ENCODE peak calls at places on chromosomes 3 and 15, in ten cellular contexts. D, H, A, L, T, U, F, Z, I and O are unnamed samples. For H3K9me3, the result is how much of the 10 kb centered on the place peaks cover.

GRCh38 chr15:65641723-65642475 is 20.2 kb downstream of the SLC24A1 start:
- DNase-seq in I (no peak), U (no peak), D (no peak), L (no peak), F (no peak), Z (no peak), T (no peak), H (no peak), A (no peak), O (no peak)

GRCh38 chr3:10594915-10595314 is 89.5 kb upstream of the ATP2B2 start:
- DNase-seq in U (peak), H (peak), A (no peak), F (no peak), I (no peak), D (no peak), L (peak), Z (peak), T (no peak), O (peak)

GRCh38 chr3:134092231-134092701 is 62.5 kb upstream of the SLCO2A1 start:
- DNase-seq in T (no peak), Z (no peak), F (no peak), H (peak), A (no peak), L (peak), U (no peak), I (no peak), D (no peak), O (no peak)

GRCh38 chr3:67059443-67059842 is 61.3 kb downstream of the KBTBD8 start:
- DNase-seq in I (no peak), L (no peak), H (no peak), Z (no peak), F (no peak), D (no peak), A (no peak), U (no peak), T (no peak), O (no peak)

GRCh38 chr3:194323785-194324735 is 27.1 kb downstream of the CPN2 start:
- DNase-seq in F (peak), H (peak), A (peak), Z (no peak), T (peak), U (peak), L (no peak), I (peak), D (no peak), O (no peak)

GRCh38 chr3:149657796-149658443 is at the start of gene WWTR1:
- DNase-seq in H (peak), Z (peak), D (peak), L (peak), T (peak), A (peak), F (peak), I (peak), U (peak), O (no peak)

GRCh38 chr3:125107861-125108567 is 52.2 kb upstream of the HEG1 start:
- DNase-seq in U (no peak), I (no peak), A (no peak), T (no peak), Z (no peak), D (peak), H (peak), L (peak), F (no peak), O (no peak)

GRCh38 chr15:29812384-29812694 is 9.9 kb downstream of the TJP1 start:
- DNase-seq in H (peak), A (no peak), T (peak), D (no peak), U (peak), Z (no peak), L (no peak), F (no peak), I (no peak), O (no peak)

GRCh38 chr15:75145027-75145841 is 56.4 kb upstream of the C15orf39 start:
- DNase-seq in F (no peak), U (peak), T (no peak), Z (no peak), L (no peak), I (peak), A (no peak), H (no peak), D (no peak), O (no peak)
- H3K9me3 ChIP-seq in F (under half), U (under half), T (under half), Z (under half), L (half or more), I (under half), A (under half), H (under half), D (under half), O (under half)

DNA sequence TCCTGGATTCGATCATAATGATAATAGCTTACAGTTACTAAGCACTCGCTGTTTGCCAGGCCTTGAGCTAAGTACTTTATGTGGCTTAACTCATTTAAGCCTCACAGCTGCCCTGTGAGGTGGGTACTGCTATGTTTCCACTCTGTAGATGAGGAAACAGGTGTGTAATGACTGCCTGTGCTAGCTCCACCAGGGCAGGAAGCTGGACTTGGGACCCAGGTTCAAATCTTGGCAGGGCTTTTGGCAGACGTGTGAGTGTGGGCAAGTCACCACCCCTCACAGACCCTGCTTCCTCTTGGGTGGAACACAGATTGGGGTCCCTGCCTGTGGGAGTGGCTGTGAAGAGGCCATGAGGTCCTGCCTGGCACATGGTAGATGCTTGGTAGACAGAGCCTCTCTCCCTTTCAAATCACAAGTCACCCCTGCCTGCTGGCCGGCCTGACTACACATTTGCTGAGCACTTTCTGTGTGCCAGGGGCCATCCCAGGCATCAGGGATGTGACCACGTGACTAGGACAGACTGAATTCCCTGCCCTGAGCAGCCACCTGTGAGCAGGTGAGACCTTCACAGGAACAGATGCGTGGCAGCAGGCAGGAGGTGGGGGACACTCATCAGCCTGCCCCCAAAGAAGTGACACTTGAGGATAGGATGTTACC is 3.7 kb downstream of the EFCC1 start:
- DNase-seq in D (no peak), F (no peak), L (no peak), H (no peak), A (no peak), U (no peak), I (no peak), T (no peak), Z (no peak), O (no peak)
- H3K9me3 ChIP-seq in D (under half), F (under half), L (under half), H (under half), A (under half), U (under half), I (under half), T (under half), Z (under half), O (under half)

GRCh38 chr3:31648286-31648968 is 115.7 kb downstream of the STT3B start:
- DNase-seq in Z (no peak), U (no peak), A (no peak), D (peak), H (no peak), I (no peak), F (no peak), L (no peak), T (no peak), O (no peak)
- H3K9me3 ChIP-seq in Z (half or more), U (under half), A (under half), D (under half), H (under half), I (under half), F (under half), L (under half), T (under half), O (under half)

DNA sequence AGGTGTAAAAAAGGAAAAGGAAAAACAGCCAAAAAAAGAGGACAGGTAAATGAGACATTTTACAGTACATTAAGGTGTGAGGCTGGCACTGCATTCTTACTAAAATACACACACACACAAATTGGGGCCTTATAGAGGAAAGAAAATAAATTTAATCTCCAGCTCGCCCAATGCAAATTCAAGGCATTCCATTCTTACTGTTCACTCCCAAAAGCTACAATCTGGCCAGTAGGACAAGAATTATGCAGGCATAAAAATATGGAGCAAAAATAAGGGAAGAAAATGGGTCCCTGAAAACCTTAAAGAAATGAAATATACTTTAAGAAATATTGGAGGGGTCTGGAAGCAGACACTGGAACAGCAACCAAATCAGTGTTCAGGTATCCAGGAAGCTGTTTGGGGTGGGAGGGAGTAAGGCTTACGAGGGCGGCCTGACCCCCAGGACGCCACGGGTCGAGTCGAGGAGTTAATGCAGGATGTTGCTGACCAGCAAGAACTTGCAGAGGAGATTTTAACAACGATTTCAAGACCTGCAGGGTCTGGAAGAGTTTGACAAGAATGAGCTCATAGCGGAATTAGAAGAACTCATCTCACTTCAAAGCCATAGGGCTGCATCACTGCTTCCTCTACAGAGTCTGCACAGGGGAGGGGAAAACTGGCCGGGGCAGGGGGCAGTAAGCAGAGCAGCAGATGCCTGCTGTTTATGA is 245.5 kb downstream of the TBL1XR1 start:
- DNase-seq in A (no peak), U (no peak), H (peak), I (no peak), F (no peak), D (no peak), Z (no peak), L (no peak), T (no peak), O (no peak)
- H3K9me3 ChIP-seq in A (under half), U (under half), H (under half), I (under half), F (under half), D (under half), Z (under half), L (under half), T (under half), O (under half)

GRCh38 chr15:87527875-87528274 is 728.7 kb downstream of the NTRK3 start:
- DNase-seq in H (no peak), F (no peak), I (no peak), A (no peak), T (no peak), D (no peak), U (no peak), Z (no peak), L (no peak), O (no peak)
- H3K9me3 ChIP-seq in H (under half), F (under half), I (under half), A (under half), T (under half), D (under half), U (under half), Z (under half), L (under half), O (under half)

GRCh38 chr15:67399925-67400324 is 121.0 kb upstream of the C15orf61 start:
- DNase-seq in F (no peak), U (no peak), T (no peak), Z (no peak), L (no peak), A (no peak), D (no peak), I (no peak), H (no peak), O (no peak)
- H3K9me3 ChIP-seq in F (under half), U (under half), T (under half), Z (under half), L (under half), A (under half), D (under half), I (under half), H (under half), O (under half)

DNA sequence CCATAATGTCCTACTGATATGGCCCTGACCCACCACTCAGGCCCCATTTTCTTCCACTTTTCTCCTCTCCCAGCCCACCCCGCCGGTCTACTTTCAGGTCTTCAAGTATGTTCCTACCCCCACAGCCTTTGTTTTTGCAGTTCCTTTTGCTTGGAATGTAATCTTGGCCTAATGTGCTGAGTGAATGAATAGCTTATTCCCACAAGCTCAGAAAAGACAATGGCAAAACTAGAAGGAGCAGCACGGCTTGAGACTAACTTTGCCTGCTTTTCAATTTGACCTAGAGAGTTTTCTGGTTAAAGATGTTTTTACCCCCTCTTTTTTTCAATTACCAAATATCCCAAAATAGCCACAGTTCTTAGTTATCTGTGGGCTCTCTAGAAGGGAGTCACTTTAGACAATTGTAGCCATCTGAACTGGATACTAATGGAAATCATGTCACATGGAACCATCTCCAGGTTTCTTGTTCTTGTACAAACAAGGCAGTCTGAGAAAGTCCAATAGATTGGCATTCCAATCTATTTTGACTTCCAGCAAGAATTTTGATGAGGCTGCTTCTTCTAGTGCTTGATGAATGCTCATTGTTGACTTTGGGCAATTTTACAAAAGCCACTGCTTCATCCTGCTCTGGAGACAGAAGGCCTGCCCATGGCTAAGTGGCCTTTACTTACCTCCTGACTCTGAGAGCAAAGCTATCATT is 16.3 kb upstream of the LMCD1 start:
- DNase-seq in A (no peak), D (no peak), L (no peak), U (no peak), Z (no peak), F (no peak), H (no peak), T (no peak), I (no peak), O (no peak)
- H3K9me3 ChIP-seq in A (under half), D (under half), L (under half), U (under half), Z (under half), F (under half), H (under half), T (under half), I (under half), O (under half)

GRCh38 chr15:63195257-63196023 is 6.0 kb downstream of the RAB8B start:
- DNase-seq in D (no peak), T (no peak), H (no peak), U (no peak), Z (no peak), I (no peak), A (no peak), L (no peak), F (no peak), O (no peak)

GRCh38 chr15:63198315-63198714 is 8.9 kb downstream of the RAB8B start:
- DNase-seq in L (no peak), U (no peak), F (no peak), H (no peak), D (no peak), I (no peak), A (no peak), Z (no peak), T (no peak), O (no peak)

GRCh38 chr15:63198752-63199250 is 9.4 kb downstream of the RAB8B start:
- DNase-seq in I (no peak), Z (no peak), H (no peak), T (no peak), F (no peak), L (no peak), D (no peak), A (no peak), U (no peak), O (no peak)

GRCh38 chr15:63196846-63197245 is 7.4 kb downstream of the RAB8B start:
- DNase-seq in Z (no peak), L (no peak), F (no peak), D (no peak), A (no peak), U (no peak), H (no peak), I (no peak), T (no peak), O (no peak)

GRCh38 chr15:63197626-63198025 is 8.2 kb downstream of the RAB8B start:
- DNase-seq in H (no peak), D (no peak), I (no peak), A (no peak), Z (no peak), L (no peak), U (no peak), T (no peak), F (no peak), O (no peak)
- H3K9me3 ChIP-seq in H (under half), D (under half), I (under half), A (under half), Z (under half), L (under half), U (under half), T (under half), F (under half), O (under half)

GRCh38 chr15:64224508-64224907 is 61.7 kb upstream of the PPIB start:
- DNase-seq in T (peak), Z (no peak), D (no peak), I (no peak), H (peak), A (no peak), F (peak), U (no peak), L (peak), O (no peak)

GRCh38 chr15:64216722-64217428 is 54.1 kb upstream of the PPIB start:
- DNase-seq in Z (no peak), L (no peak), D (no peak), H (no peak), T (no peak), U (no peak), I (no peak), A (peak), F (no peak), O (no peak)

GRCh38 chr15:64225804-64226203 is 63.0 kb upstream of the PPIB start:
- DNase-seq in F (no peak), Z (no peak), A (no peak), D (no peak), T (no peak), H (no peak), L (no peak), U (no peak), I (no peak), O (no peak)

DNA sequence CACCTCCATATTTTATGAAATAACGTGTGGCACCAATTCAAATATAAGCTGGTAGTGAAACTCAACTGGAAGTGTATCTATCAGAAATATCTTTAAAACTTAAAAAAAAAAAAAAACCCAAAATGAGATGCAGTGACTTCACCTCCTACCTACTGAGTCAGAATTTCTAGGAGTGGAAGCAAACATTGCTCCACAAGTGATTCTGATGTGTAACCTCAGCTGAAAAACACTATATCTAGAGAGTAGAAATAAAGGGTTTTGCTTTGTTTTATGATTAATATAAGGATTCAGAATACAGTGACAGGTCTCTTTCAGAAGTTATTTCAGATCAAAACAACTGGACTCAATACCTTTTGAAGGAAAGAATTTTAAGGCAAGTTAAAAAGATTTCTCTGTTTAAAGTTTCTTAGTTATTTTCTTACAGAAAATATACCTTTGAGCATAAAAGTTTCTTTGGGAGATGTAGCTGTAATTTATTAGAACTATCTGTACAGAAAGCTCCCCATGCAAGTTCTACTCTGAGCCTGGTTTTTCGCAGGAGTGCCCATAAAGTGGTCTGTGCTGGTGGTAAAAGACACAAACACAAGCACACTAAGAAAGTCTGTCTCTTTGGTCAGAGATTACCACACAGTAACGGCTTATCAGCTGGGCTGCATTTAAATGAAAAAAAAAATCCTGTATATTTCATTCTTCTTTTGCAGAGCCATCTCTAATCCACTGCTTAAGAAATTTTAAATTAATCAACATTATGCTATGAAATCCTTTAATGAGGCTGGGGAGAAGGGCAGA is 59.9 kb upstream of the PPIB start:
- DNase-seq in T (no peak), F (no peak), Z (no peak), L (no peak), D (no peak), I (no peak), U (no peak), H (no peak), A (no peak), O (no peak)
- H3K9me3 ChIP-seq in T (under half), F (under half), Z (under half), L (under half), D (under half), I (under half), U (under half), H (under half), A (under half), O (under half)